ENCODE peak calls at places on chromosomes 6 and 20, in four cellular contexts. One of them, this sample, is unnamed.

GRCh38 chr6:144581807-144582537 is 296.8 kb downstream of the UTRN start:
- DNase-seq in HepG2: peak
- DNase-seq in HEK293T: peak
- DNase-seq in K562: peak
- DNase-seq in this sample: no peak

GRCh38 chr6:7243188-7243942 is 69.6 kb downstream of the SSR1 start:
- DNase-seq in HepG2: peak
- DNase-seq in HEK293T: peak
- DNase-seq in K562: peak
- DNase-seq in this sample: no peak

GRCh38 chr20:10209091-10209490 is 9.5 kb upstream of the SNAP25 start:
- DNase-seq in HepG2: no peak
- DNase-seq in HEK293T: no peak
- DNase-seq in K562: no peak
- DNase-seq in this sample: no peak

GRCh38 chr6:34553750-34554149 is 2.4 kb downstream of the SPDEF start:
- DNase-seq in HepG2: no peak
- DNase-seq in HEK293T: no peak
- DNase-seq in K562: no peak
- DNase-seq in this sample: no peak

GRCh38 chr6:156109713-156110112 is 654.1 kb upstream of the NOX3 start:
- DNase-seq in HepG2: no peak
- DNase-seq in HEK293T: no peak
- DNase-seq in K562: no peak
- DNase-seq in this sample: no peak

GRCh38 chr6:23228439-23229024 is 659.2 kb downstream of the HDGFL1 start:
- DNase-seq in HepG2: no peak
- DNase-seq in HEK293T: no peak
- DNase-seq in K562: no peak
- DNase-seq in this sample: no peak

GRCh38 chr20:51318058-51318960 is 224.2 kb downstream of the NFATC2 start:
- DNase-seq in HepG2: peak
- DNase-seq in HEK293T: peak
- DNase-seq in K562: peak
- DNase-seq in this sample: no peak

GRCh38 chr6:56370127-56370540 is 122.8 kb upstream of the COL21A1 start:
- DNase-seq in HepG2: peak
- DNase-seq in HEK293T: peak
- DNase-seq in K562: peak
- DNase-seq in this sample: no peak

GRCh38 chr6:157155838-157156237 is 167.5 kb downstream of the TMEM242 start:
- DNase-seq in HepG2: no peak
- DNase-seq in HEK293T: no peak
- DNase-seq in K562: no peak
- DNase-seq in this sample: no peak

GRCh38 chr6:46421939-46422338 is 69.3 kb downstream of the RCAN2 start:
- DNase-seq in HepG2: no peak
- DNase-seq in HEK293T: no peak
- DNase-seq in K562: no peak
- DNase-seq in this sample: no peak

GRCh38 chr20:58652606-58653303 is 1.7 kb downstream of the STX16 start:
- DNase-seq in HepG2: no peak
- DNase-seq in HEK293T: no peak
- DNase-seq in K562: no peak
- DNase-seq in this sample: no peak

GRCh38 chr6:62891065-62891647 is 320.1 kb upstream of the FKBP1C start:
- DNase-seq in HepG2: peak
- DNase-seq in HEK293T: no peak
- DNase-seq in K562: no peak
- DNase-seq in this sample: no peak

GRCh38 chr6:167663784-167664432 is 162.8 kb upstream of the AFDN start:
- DNase-seq in HepG2: no peak
- DNase-seq in HEK293T: no peak
- DNase-seq in K562: no peak
- DNase-seq in this sample: no peak

GRCh38 chr6:128186724-128187123 is 285.9 kb upstream of the THEMIS start:
- DNase-seq in HepG2: no peak
- DNase-seq in HEK293T: no peak
- DNase-seq in K562: no peak
- DNase-seq in this sample: no peak

GRCh38 chr6:148611213-148611612 is 135.6 kb upstream of the UST start:
- DNase-seq in HepG2: no peak
- DNase-seq in HEK293T: no peak
- DNase-seq in K562: no peak
- DNase-seq in this sample: no peak

GRCh38 chr6:44304282-44305199 is 8.6 kb downstream of the AARS2 start:
- DNase-seq in HepG2: peak
- DNase-seq in HEK293T: peak
- DNase-seq in K562: peak
- DNase-seq in this sample: no peak

GRCh38 chr6:11750682-11751081 is 27.9 kb downstream of the ADTRP start:
- DNase-seq in HepG2: no peak
- DNase-seq in HEK293T: no peak
- DNase-seq in K562: no peak
- DNase-seq in this sample: no peak

GRCh38 chr6:112466378-112467151 is 119.4 kb downstream of the RFPL4B start:
- DNase-seq in HepG2: no peak
- DNase-seq in HEK293T: no peak
- DNase-seq in K562: no peak
- DNase-seq in this sample: no peak

GRCh38 chr6:151729829-151730495 is 77.5 kb upstream of the ESR1 start:
- DNase-seq in HepG2: no peak
- DNase-seq in HEK293T: no peak
- DNase-seq in K562: no peak
- DNase-seq in this sample: no peak

GRCh38 chr6:167684276-167685104 is 142.2 kb upstream of the AFDN start:
- DNase-seq in HepG2: no peak
- DNase-seq in HEK293T: no peak
- DNase-seq in K562: no peak
- DNase-seq in this sample: no peak

GRCh38 chr6:158408552-158409130 is 96.4 kb downstream of the TULP4 start:
- DNase-seq in HepG2: no peak
- DNase-seq in HEK293T: no peak
- DNase-seq in K562: peak
- DNase-seq in this sample: no peak

GRCh38 chr6:106253194-106253593 is 72.4 kb downstream of the ATG5 start:
- DNase-seq in HepG2: no peak
- DNase-seq in HEK293T: no peak
- DNase-seq in K562: no peak
- DNase-seq in this sample: no peak

GRCh38 chr20:50426865-50427739 is 83.1 kb upstream of the PTPN1 start:
- DNase-seq in HepG2: no peak
- DNase-seq in HEK293T: no peak
- DNase-seq in K562: no peak
- DNase-seq in this sample: no peak

GRCh38 chr6:111573118-111573883 is 32.4 kb downstream of the TRAF3IP2 start:
- DNase-seq in HepG2: no peak
- DNase-seq in HEK293T: no peak
- DNase-seq in K562: no peak
- DNase-seq in this sample: no peak

GRCh38 chr6:149284904-149285303 is 32.6 kb upstream of the TAB2 start:
- DNase-seq in HepG2: no peak
- DNase-seq in HEK293T: no peak
- DNase-seq in K562: no peak
- DNase-seq in this sample: no peak

GRCh38 chr20:36506253-36506652 is 35.1 kb upstream of the MYL9 start:
- DNase-seq in HepG2: peak
- DNase-seq in HEK293T: peak
- DNase-seq in K562: peak
- DNase-seq in this sample: no peak

GRCh38 chr6:168088161-168089106 is 9.4 kb upstream of the FRMD1 start:
- DNase-seq in HepG2: peak
- DNase-seq in HEK293T: no peak
- DNase-seq in K562: no peak
- DNase-seq in this sample: no peak

GRCh38 chr6:134034951-134035822 is 17.2 kb downstream of the SLC2A12 start:
- DNase-seq in HepG2: no peak
- DNase-seq in HEK293T: no peak
- DNase-seq in K562: no peak
- DNase-seq in this sample: no peak

GRCh38 chr6:150138638-150139037 is 4.2 kb upstream of the PPP1R14C start:
- DNase-seq in HepG2: no peak
- DNase-seq in HEK293T: no peak
- DNase-seq in K562: no peak
- DNase-seq in this sample: no peak

GRCh38 chr6:17389274-17389847 is 4.0 kb upstream of the CAP2 start:
- DNase-seq in HepG2: no peak
- DNase-seq in HEK293T: no peak
- DNase-seq in K562: no peak
- DNase-seq in this sample: no peak

GRCh38 chr6:75855047-75855446 is 106.0 kb downstream of the MYO6 start:
- DNase-seq in HepG2: peak
- DNase-seq in HEK293T: peak
- DNase-seq in K562: peak
- DNase-seq in this sample: no peak

GRCh38 chr6:104987218-104987617 is 30.3 kb downstream of the LIN28B start:
- DNase-seq in HepG2: no peak
- DNase-seq in HEK293T: no peak
- DNase-seq in K562: no peak
- DNase-seq in this sample: no peak

GRCh38 chr20:17854307-17854903 is 114.2 kb downstream of the SNX5 start:
- DNase-seq in HepG2: peak
- DNase-seq in HEK293T: peak
- DNase-seq in K562: no peak
- DNase-seq in this sample: no peak

GRCh38 chr6:110295451-110296145 is 62.6 kb downstream of the METTL24 start:
- DNase-seq in HepG2: no peak
- DNase-seq in HEK293T: no peak
- DNase-seq in K562: no peak
- DNase-seq in this sample: no peak

GRCh38 chr6:107740496-107741190 is 83.5 kb downstream of the SCML4 start:
- DNase-seq in HepG2: no peak
- DNase-seq in HEK293T: no peak
- DNase-seq in K562: no peak
- DNase-seq in this sample: no peak

GRCh38 chr6:166341915-166342292 is 441 bp downstream of the SFT2D1 start:
- DNase-seq in HepG2: no peak
- DNase-seq in HEK293T: no peak
- DNase-seq in K562: no peak
- DNase-seq in this sample: no peak

GRCh38 chr20:2701671-2702081 is 9.1 kb downstream of the EBF4 start:
- DNase-seq in HepG2: no peak
- DNase-seq in HEK293T: no peak
- DNase-seq in K562: no peak
- DNase-seq in this sample: no peak

GRCh38 chr6:6915219-6915618 is 192.5 kb upstream of the RREB1 start:
- DNase-seq in HepG2: no peak
- DNase-seq in HEK293T: no peak
- DNase-seq in K562: peak
- DNase-seq in this sample: no peak

GRCh38 chr6:29631209-29631810 is 1.7 kb downstream of the GABBR1 start:
- DNase-seq in HepG2: no peak
- DNase-seq in HEK293T: no peak
- DNase-seq in K562: peak
- DNase-seq in this sample: no peak

DNA sequence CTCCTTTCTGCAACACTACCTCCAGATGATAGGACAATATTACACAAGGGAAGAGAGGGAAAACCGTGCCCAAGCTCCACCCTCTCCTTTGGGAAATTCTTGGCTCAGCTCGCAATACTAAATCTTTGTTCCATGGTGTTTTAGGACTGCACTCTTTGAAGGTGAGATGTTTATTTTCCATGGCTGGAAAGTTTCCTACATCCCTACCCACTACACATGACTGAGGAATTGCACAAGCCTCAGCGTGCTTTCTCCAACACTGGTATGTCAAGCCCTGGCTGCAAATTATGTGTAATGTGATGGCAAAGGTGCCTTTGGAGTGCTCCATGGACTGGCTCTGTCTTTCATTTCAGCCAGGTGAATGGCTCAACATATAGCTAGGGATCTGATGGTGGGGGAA is 134.3 kb downstream of the ISM1 start:
- DNase-seq in HepG2: peak
- DNase-seq in HEK293T: no peak
- DNase-seq in K562: no peak
- DNase-seq in this sample: no peak
- TF ChIP-seq FOXK2 in HepG2: no peak
- TF ChIP-seq FOXK2 in HEK293T: no peak
- TF ChIP-seq FOXK2 in K562: no peak
- TF ChIP-seq FOXK2 in this sample: no peak

GRCh38 chr20:38673731-38674177 is 50.5 kb upstream of the SLC32A1 start:
- DNase-seq in HepG2: no peak
- DNase-seq in HEK293T: peak
- DNase-seq in K562: peak
- DNase-seq in this sample: no peak
- TF ChIP-seq FOXK2 in HepG2: no peak
- TF ChIP-seq FOXK2 in HEK293T: no peak
- TF ChIP-seq FOXK2 in K562: no peak
- TF ChIP-seq FOXK2 in this sample: no peak

GRCh38 chr6:33324139-33324538 is 6.6 kb upstream of the ZBTB22 start:
- DNase-seq in HepG2: no peak
- DNase-seq in HEK293T: no peak
- DNase-seq in K562: no peak
- DNase-seq in this sample: no peak
- TF ChIP-seq FOXK2 in HepG2: no peak
- TF ChIP-seq FOXK2 in HEK293T: no peak
- TF ChIP-seq FOXK2 in K562: no peak
- TF ChIP-seq FOXK2 in this sample: no peak

DNA sequence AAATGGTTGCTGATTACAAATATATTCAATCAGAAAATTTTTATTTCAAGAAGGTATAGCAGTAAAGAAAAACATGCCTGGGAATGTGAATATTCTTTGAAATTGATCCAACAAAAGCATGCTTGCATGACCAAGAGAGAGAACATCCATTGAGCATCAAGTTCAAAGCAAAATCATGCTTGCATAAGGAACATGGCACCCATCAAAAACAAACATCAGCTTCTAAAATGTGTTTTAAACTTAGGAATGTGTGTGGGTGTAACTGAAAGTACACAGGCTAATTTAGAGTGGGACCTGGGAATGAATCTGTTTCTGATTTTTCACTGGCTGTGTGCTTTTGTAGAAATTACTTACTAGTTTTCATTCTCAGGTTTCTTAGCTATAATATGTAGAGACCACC is 5.6 kb downstream of the SLC17A5 start:
- DNase-seq in HepG2: peak
- DNase-seq in HEK293T: no peak
- DNase-seq in K562: no peak
- DNase-seq in this sample: no peak
- TF ChIP-seq FOXK2 in HepG2: no peak
- TF ChIP-seq FOXK2 in HEK293T: no peak
- TF ChIP-seq FOXK2 in K562: no peak
- TF ChIP-seq FOXK2 in this sample: no peak

GRCh38 chr6:137802408-137803182 is 64.5 kb upstream of the TNFAIP3 start:
- DNase-seq in HepG2: peak
- DNase-seq in HEK293T: no peak
- DNase-seq in K562: no peak
- DNase-seq in this sample: no peak
- TF ChIP-seq FOXK2 in HepG2: no peak
- TF ChIP-seq FOXK2 in HEK293T: no peak
- TF ChIP-seq FOXK2 in K562: no peak
- TF ChIP-seq FOXK2 in this sample: no peak